ENCODE peak calls at places on chromosomes 16 and 17, in seven cellular contexts. U, G, X, C, S, P and H are unnamed samples.

GRCh38 chr17:59778996-59779395 is 71.5 kb downstream of the VMP1 start:
- DNase-seq in C (no peak), X (no peak), P (no peak), G (no peak), U (no peak), S (no peak), H (no peak)

GRCh38 chr17:45341389-45342158 is 24.8 kb upstream of the MAP3K14 start:
- DNase-seq in U (peak), C (peak), G (no peak), P (peak), X (peak), S (peak), H (no peak)

GRCh38 chr16:53784312-53784711 is 80.4 kb downstream of the FTO start:
- DNase-seq in P (no peak), G (no peak), S (no peak), X (no peak), C (no peak), U (no peak), H (no peak)

GRCh38 chr16:27700596-27700995 is 150.7 kb downstream of the KATNIP start:
- DNase-seq in U (no peak), G (no peak), P (no peak), C (no peak), S (no peak), X (peak), H (no peak)

GRCh38 chr17:74272731-74273201 is 1.3 kb upstream of the DNAI2 start:
- DNase-seq in C (no peak), U (no peak), X (peak), S (no peak), G (no peak), P (no peak), H (no peak)

GRCh38 chr17:42171831-42172230 is 9.1 kb downstream of the KCNH4 start:
- DNase-seq in C (no peak), G (no peak), S (no peak), U (no peak), X (peak), P (no peak), H (no peak)

GRCh38 chr17:6510321-6511023 is 45.9 kb downstream of the PITPNM3 start:
- DNase-seq in S (no peak), C (peak), P (no peak), X (no peak), U (peak), G (no peak), H (no peak)

GRCh38 chr16:61579195-61579594 is 457.0 kb downstream of the CDH8 start:
- DNase-seq in X (no peak), P (no peak), G (no peak), S (no peak), C (no peak), U (no peak), H (no peak)

GRCh38 chr17:78557598-78558039 is 19.6 kb downstream of the DNAH17 start:
- DNase-seq in C (no peak), S (no peak), U (no peak), P (no peak), X (no peak), G (no peak), H (peak)

GRCh38 chr16:11328172-11329079 is 16.8 kb upstream of the RMI2 start:
- DNase-seq in P (peak), X (peak), U (peak), S (peak), C (peak), G (peak), H (no peak)

GRCh38 chr16:51276335-51276734 is 125.3 kb upstream of the SALL1 start:
- DNase-seq in U (no peak), C (no peak), P (no peak), S (no peak), G (no peak), X (no peak), H (no peak)

GRCh38 chr17:70636517-70637133 is 467.3 kb downstream of the KCNJ2 start:
- DNase-seq in S (no peak), P (peak), U (no peak), G (no peak), C (peak), X (no peak), H (peak)

DNA sequence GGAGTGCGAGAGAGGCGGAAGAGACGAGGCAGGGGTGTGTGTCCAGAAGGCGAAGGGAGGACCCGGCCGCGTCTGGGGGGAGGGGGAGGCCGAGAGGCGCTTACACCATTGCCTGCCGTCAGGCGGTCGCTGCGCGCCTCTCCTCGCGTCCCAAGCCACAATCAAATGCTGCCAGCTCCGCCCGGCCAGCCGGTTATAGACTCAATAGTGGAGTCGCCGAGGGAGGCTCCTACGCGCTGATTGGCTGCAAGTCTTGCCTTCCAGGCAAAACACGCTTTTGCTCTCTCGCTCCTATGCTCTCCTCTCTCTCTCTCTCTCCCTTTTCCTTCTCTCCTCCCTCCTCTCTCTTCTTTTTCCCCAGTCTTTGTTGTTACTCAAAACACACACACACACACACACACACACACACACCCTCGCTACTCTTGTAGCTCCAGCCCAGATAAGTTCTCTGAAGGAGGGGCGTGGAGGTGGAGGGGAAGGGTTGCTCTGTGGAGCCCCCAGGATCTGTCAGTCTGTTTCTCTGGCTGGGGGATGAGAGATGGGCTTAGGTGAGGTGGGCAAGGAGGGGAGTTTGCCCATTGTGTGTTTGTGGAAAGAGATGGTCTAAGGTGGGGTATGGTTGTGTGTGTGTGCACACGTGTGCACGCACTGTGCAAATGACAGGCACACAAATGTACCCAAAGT is at the start of gene DLX3:
- DNase-seq in X (peak), P (peak), S (peak), G (peak), C (peak), U (peak), H (peak)
- TF ChIP-seq POLR2A in X (no peak), P (no peak), S (no peak), G (no peak), C (no peak), U (peak), H (no peak)

GRCh38 chr17:900336-900735 is 79.2 kb downstream of the NXN start:
- DNase-seq in S (no peak), G (no peak), P (no peak), X (no peak), U (no peak), C (peak), H (no peak)
- TF ChIP-seq POLR2A in S (no peak), G (no peak), P (no peak), X (no peak), U (no peak), C (no peak), H (no peak)

GRCh38 chr17:80363518-80364090 is 51.4 kb upstream of the ENDOV start:
- DNase-seq in P (no peak), C (no peak), G (no peak), S (no peak), X (peak), U (no peak), H (no peak)
- TF ChIP-seq POLR2A in P (no peak), C (no peak), G (no peak), S (no peak), X (no peak), U (no peak), H (no peak)

DNA sequence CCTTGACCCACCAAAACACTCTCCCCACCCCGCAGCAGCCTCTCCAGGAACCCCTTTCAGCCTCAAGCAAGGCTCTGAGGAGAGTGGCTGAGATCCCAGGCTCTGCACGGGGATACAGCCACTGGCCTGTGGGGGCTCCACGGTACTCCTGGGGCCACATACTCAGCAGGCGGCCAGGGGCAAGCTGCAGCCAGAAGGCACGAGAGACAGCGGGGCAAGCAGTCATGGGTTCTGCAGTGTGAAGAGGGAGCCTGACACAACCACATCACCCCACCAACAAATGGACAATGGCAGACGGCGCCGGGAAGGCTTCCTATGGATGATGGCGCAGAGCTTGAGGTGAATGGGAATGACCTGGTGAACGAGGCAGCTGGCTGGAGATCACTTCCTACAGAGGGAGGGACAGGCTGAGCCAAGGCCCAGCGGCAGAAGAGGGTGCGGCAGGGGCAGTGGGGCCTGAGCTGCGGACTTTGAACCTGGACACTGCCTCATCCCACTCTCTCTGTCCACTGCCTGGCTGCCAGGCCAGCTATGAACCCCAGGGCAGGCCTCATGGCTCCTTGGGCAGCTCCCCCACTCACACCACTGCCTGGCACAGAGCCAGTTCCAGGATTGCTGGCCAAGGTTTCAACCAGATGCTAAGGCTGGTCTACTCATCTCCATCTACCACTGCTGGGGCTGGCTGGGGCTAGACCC is 10.8 kb upstream of the BCAR1 start:
- DNase-seq in S (peak), X (peak), C (peak), U (peak), G (peak), P (no peak), H (peak)
- TF ChIP-seq POLR2A in S (no peak), X (no peak), C (peak), U (no peak), G (no peak), P (no peak), H (no peak)

GRCh38 chr16:14364386-14365199 is 265.5 kb downstream of the PARN start:
- DNase-seq in C (no peak), X (no peak), G (peak), S (no peak), P (no peak), U (no peak), H (no peak)
- TF ChIP-seq POLR2A in C (no peak), X (no peak), G (no peak), S (no peak), P (no peak), U (no peak), H (no peak)

DNA sequence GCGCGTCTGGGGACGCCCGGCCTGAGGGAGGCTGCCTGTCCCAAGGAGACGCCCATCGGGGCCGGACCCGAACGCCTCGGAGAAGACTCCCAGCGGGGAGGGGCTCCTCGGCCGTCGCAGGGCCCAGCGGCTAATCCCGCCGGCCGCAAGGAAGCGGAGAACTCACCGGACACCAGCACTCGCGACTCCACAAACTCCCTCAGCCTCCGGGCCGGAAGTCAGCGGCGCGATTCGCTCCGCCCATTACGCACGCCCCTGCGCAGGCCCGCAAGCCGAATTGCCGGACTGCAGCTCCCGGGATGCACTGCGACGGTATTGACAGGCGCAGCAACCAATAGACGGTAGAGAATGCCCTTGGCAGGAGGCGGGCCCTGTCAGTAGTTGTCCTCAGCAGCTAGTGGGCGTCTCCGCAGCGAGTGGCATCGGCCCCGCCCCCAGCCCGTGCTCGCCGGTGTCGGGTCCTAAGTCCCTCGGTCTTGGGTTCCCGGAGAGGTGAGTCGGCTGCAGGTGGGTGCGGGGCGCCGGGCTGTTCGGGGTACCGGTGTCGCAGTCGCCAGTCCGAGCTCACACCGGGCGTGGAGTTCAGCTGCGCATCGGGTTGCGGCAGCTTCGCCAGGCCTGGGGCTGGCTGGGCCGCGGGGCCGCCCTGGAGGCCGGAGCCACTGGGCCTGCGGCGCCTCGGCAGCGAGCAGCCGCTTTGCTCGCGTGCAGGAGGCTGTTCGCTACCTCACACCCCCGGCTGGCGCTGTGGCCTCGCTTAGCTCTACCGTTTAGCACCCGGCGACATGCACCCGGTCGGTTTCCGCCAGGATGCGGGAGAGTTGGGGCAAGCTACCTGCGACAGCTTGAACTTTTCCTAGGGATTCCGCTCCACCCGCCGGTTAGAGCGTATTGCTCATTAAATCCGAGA is at the start of the genes ZNF174 and ZSCAN32:
- DNase-seq in X (peak), S (peak), U (peak), C (peak), P (peak), G (peak), H (peak)
- TF ChIP-seq POLR2A in X (no peak), S (peak), U (peak), C (peak), P (peak), G (no peak), H (peak)

DNA sequence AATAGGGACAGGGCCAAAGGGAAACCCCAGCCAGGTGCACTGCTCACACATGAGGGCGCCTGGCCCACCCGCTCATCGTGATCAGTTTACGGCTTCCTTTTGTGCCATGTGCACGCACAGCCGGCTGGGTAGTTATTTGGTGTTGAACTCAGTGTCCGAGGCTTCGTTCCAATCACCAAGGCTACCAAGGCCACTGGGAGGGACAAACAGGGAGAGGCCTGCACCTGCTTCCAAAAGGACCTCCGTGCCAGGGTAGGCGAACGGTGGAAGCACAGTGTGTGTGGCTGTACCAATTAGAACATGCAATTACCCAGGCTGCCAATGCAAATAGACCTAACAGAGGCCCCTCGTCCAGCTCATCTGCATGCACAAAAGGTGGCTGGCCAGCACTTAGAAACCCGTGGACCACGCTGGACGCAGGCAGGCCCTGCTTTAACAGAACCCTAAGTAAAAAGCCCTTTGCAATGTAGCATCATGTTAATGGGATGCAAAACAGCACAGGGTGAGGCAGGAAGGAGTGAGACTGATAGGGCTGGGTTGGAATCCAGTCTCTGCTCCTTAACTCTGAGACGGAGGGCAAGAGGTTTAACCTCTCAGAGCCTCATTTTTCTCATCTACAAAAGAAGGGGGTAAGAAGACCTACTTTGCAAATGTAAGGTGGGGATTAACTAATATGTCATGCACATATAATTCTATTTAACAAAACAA is 204.0 kb downstream of the XYLT1 start:
- DNase-seq in X (no peak), S (peak), C (no peak), U (peak), P (no peak), G (peak), H (no peak)
- TF ChIP-seq POLR2A in X (no peak), S (peak), C (no peak), U (no peak), P (no peak), G (no peak), H (no peak)